ENCODE peak calls at places on chromosomes 3 and 15, in seven cellular contexts. X is stimulated activated CD8-positive, alpha-beta memory T cell treated with anti-CD3 and anti-CD28 coated beads, Interleukin-12 subunit alpha, Interleukin-12 subunit beta, amount 100 ng/mL, for 1 hour; W is ecto neural progenitor cell; A is EH; F is fibroblast of lung; K is RCC 7860; T is GM04503. R is an unnamed sample.

GRCh38 chr15:100856847-100857246 is 22.8 kb upstream of the ALDH1A3 start:
- DNase-seq in X (no peak), F (no peak), T (no peak), A (no peak), W (no peak), K (no peak), R (no peak)

GRCh38 chr3:4930501-4930900 is 48.7 kb upstream of the BHLHE40 start:
- DNase-seq in K (no peak), T (no peak), W (no peak), X (no peak), F (no peak), A (no peak), R (no peak)

GRCh38 chr15:43441316-43441715 is 51.6 kb downstream of the TP53BP1 start:
- DNase-seq in A (peak; percentile 55), W (no peak), K (peak; percentile 57), X (no peak), F (peak; percentile 55), T (peak; percentile 11), R (no peak)

GRCh38 chr15:81027200-81027599 is 26.5 kb downstream of the TLNRD1 start:
- DNase-seq in X (no peak), W (no peak), K (no peak), A (peak; percentile 72), T (peak; percentile 20), F (no peak), R (no peak)

GRCh38 chr3:126523745-126524428 is at the start of gene CHST13:
- DNase-seq in X (no peak), K (no peak), F (peak; percentile 12), A (peak; percentile 50), W (peak; percentile 78), T (no peak), R (no peak)

GRCh38 chr3:107674371-107674770 is 151.6 kb downstream of the BBX start:
- DNase-seq in X (no peak), K (no peak), A (no peak), F (peak; percentile 46), W (no peak), T (no peak), R (no peak)

GRCh38 chr15:80182611-80183210 is 29.9 kb downstream of the FAH start:
- DNase-seq in F (peak; percentile 84), A (peak; percentile 88), X (no peak), K (no peak), T (peak; percentile 67), W (no peak), R (peak; percentile 78)

GRCh38 chr3:195182470-195182795 is 88.5 kb downstream of the XXYLT1 start:
- DNase-seq in A (peak; percentile 82), W (no peak), F (peak; percentile 74), K (no peak), X (no peak), T (no peak), R (peak; percentile 22)

GRCh38 chr3:156098437-156099035 is 21.8 kb upstream of the KCNAB1 start:
- DNase-seq in W (no peak), T (no peak), F (no peak), X (no peak), K (no peak), A (no peak), R (no peak)

GRCh38 chr3:112002458-112002971 is 3.8 kb downstream of the TAGLN3 start:
- DNase-seq in T (no peak), X (no peak), W (no peak), K (peak; percentile 96), F (no peak), A (peak; percentile 32), R (no peak)

GRCh38 chr15:81939604-81940440 is 106.0 kb downstream of the MEX3B start:
- DNase-seq in K (peak; percentile 53), T (no peak), A (peak; percentile 66), W (no peak), F (peak; percentile 80), X (no peak), R (no peak)

GRCh38 chr15:24898715-24899278 is 56.0 kb upstream of the SNRPN start:
- DNase-seq in A (no peak), F (no peak), K (no peak), X (no peak), T (no peak), W (no peak), R (no peak)

GRCh38 chr3:28243424-28244106 is 2.1 kb downstream of the CMC1 start:
- DNase-seq in K (no peak), X (no peak), A (peak; percentile 1), F (no peak), W (no peak), T (no peak), R (no peak)

GRCh38 chr15:68413363-68414255 is 18.4 kb downstream of the ITGA11 start:
- DNase-seq in F (no peak), K (no peak), W (peak; percentile 24), X (no peak), A (no peak), T (no peak), R (no peak)

GRCh38 chr3:107670991-107671390 is 148.2 kb downstream of the BBX start:
- DNase-seq in W (no peak), F (no peak), T (no peak), X (no peak), K (no peak), A (no peak), R (no peak)

GRCh38 chr3:16214366-16214765 is 39.9 kb downstream of the GALNT15 start:
- DNase-seq in F (no peak), T (no peak), A (no peak), W (no peak), X (no peak), K (no peak), R (no peak)

GRCh38 chr3:133828576-133829309 is 23.1 kb downstream of the SRPRB start:
- DNase-seq in T (no peak), A (no peak), W (no peak), K (no peak), F (no peak), X (no peak), R (no peak)

GRCh38 chr15:67114846-67115521 is 49.6 kb downstream of the SMAD3 start:
- DNase-seq in K (no peak), W (no peak), A (peak; percentile 49), F (no peak), X (no peak), T (no peak), R (no peak)